ENCODE peak calls at places on chromosomes 7 and 10, in nine cellular contexts. N is CD4-positive, alpha-beta T cell; G is H4; I is heart left ventricle; P is neuronal stem cell; M is hippocampal formation; X is HCEC 1CT; C is mesendoderm; L is MCF 10A. R is an unnamed sample.

GRCh38 chr10:131824371-131825149 is 76.2 kb upstream of the PPP2R2D start:
- DNase-seq in P (no peak), L (no peak), I (peak), G (no peak), C (peak), M (no peak), N (no peak), X (no peak), R (no peak)

GRCh38 chr7:70131807-70132565 is 533.7 kb downstream of the AUTS2 start:
- DNase-seq in G (peak), C (no peak), L (no peak), I (no peak), P (no peak), N (no peak), X (no peak), M (no peak), R (no peak)

GRCh38 chr10:95247200-95247880 is 43.5 kb downstream of the PDLIM1 start:
- DNase-seq in P (no peak), N (no peak), C (peak), I (no peak), X (peak), L (no peak), G (no peak), M (no peak), R (peak)

GRCh38 chr7:75599244-75599771 is 107.2 kb downstream of the SPDYE5 start:
- DNase-seq in C (no peak), M (peak), I (no peak), N (no peak), P (peak), G (no peak), L (no peak), X (no peak), R (no peak)

GRCh38 chr10:133334495-133335237 is 2.0 kb downstream of the CALY start:
- DNase-seq in G (no peak), L (no peak), M (no peak), C (no peak), N (no peak), X (no peak), I (no peak), P (no peak), R (no peak)

GRCh38 chr10:3780056-3780765 is 4.8 kb downstream of the KLF6 start:
- DNase-seq in N (no peak), P (no peak), L (peak), M (no peak), G (no peak), C (peak), I (no peak), X (peak), R (peak)

GRCh38 chr10:62517252-62517651 is 143.1 kb downstream of the ZNF365 start:
- DNase-seq in P (no peak), M (no peak), C (no peak), I (no peak), G (no peak), X (no peak), N (no peak), L (no peak), R (no peak)

GRCh38 chr7:134297489-134297888 is 19.2 kb downstream of the SLC35B4 start:
- DNase-seq in N (no peak), I (no peak), P (no peak), L (no peak), X (no peak), G (no peak), M (no peak), C (no peak), R (no peak)

GRCh38 chr10:132136097-132136521 is 50.6 kb upstream of the DPYSL4 start:
- DNase-seq in N (no peak), P (no peak), G (no peak), I (no peak), M (no peak), C (no peak), X (no peak), L (no peak), R (no peak)

GRCh38 chr10:43195557-43195956 is 57.3 kb downstream of the CSGALNACT2 start:
- DNase-seq in L (no peak), N (no peak), C (no peak), G (no peak), P (no peak), M (no peak), I (no peak), X (no peak), R (no peak)

GRCh38 chr7:83930262-83930661 is 264.3 kb downstream of the SEMA3A start:
- DNase-seq in G (no peak), X (no peak), M (no peak), C (no peak), N (no peak), P (no peak), I (no peak), L (no peak), R (no peak)

GRCh38 chr7:44063547-44063893 is 1.8 kb downstream of the PGAM2 start:
- DNase-seq in X (no peak), G (no peak), C (no peak), N (no peak), I (no peak), P (no peak), L (no peak), M (no peak), R (no peak)

GRCh38 chr7:128148676-128149075 is 92.4 kb upstream of the LEP start:
- DNase-seq in X (no peak), L (peak), C (no peak), N (no peak), M (no peak), P (no peak), G (no peak), I (no peak), R (no peak)

GRCh38 chr7:127629268-127629854 is 11.4 kb upstream of the PAX4 start:
- DNase-seq in L (peak), I (no peak), M (no peak), G (no peak), C (peak), X (no peak), N (peak), P (no peak), R (peak)

GRCh38 chr10:43408331-43408709 is 666 bp downstream of the HNRNPF start:
- DNase-seq in M (no peak), I (no peak), P (no peak), G (no peak), X (no peak), N (no peak), L (no peak), C (no peak), R (no peak)

GRCh38 chr7:157979631-157980340 is 607.8 kb downstream of the PTPRN2 start:
- DNase-seq in C (no peak), G (no peak), X (no peak), M (no peak), L (no peak), P (no peak), I (no peak), N (no peak), R (no peak)

GRCh38 chr7:35334511-35334910 is 80.6 kb upstream of the TBX20 start:
- DNase-seq in G (no peak), L (peak), P (no peak), N (no peak), I (no peak), M (no peak), X (no peak), C (peak), R (peak)

GRCh38 chr10:5811387-5811821 is 1.8 kb downstream of the GDI2 start:
- DNase-seq in X (peak), N (no peak), M (peak), G (no peak), L (peak), C (peak), P (peak), I (no peak), R (peak)

GRCh38 chr7:128030999-128031681 is at the start of gene LRRC4:
- DNase-seq in N (no peak), I (peak), X (peak), G (no peak), L (no peak), P (peak), C (peak), M (peak), R (peak)

GRCh38 chr10:8050561-8051108 is 3.9 kb upstream of the GATA3 start:
- DNase-seq in L (no peak), I (no peak), M (no peak), X (no peak), P (peak), G (no peak), C (peak), N (no peak), R (peak)

GRCh38 chr7:106029941-106030340 is 66.9 kb downstream of the CDHR3 start:
- DNase-seq in M (no peak), G (no peak), L (no peak), P (no peak), C (no peak), I (no peak), X (no peak), N (no peak), R (no peak)

GRCh38 chr10:4678023-4678950 is 147.7 kb upstream of the AKR1E2 start:
- DNase-seq in G (peak), X (peak), N (no peak), C (no peak), P (no peak), I (no peak), L (peak), M (no peak), R (peak)